ENCODE peak calls at places on chromosome 11, in seven cellular contexts. I, J, W, P, U, A and Z are unnamed samples.

GRCh38 chr11:469684-470667 is 19.9 kb downstream of the PTDSS2 start:
- DNase-seq in J (no peak), W (peak; percentile 59), I (peak; percentile 71), P (peak; percentile 63), A (no peak), U (no peak), Z (peak; percentile 70)

GRCh38 chr11:76657139-76657823 is 13.3 kb downstream of the LRRC32 start:
- DNase-seq in P (no peak), I (no peak), W (no peak), U (no peak), J (no peak), A (no peak), Z (peak; percentile 8)

GRCh38 chr11:15157181-15157580 is 42.5 kb downstream of the INSC start:
- DNase-seq in P (no peak), W (no peak), I (no peak), U (no peak), J (no peak), A (no peak), Z (no peak)

GRCh38 chr11:73760066-73760679 is 701 bp downstream of the RAB6A start:
- DNase-seq in A (no peak), U (peak; percentile 50), I (peak; percentile 59), P (peak; percentile 58), J (peak; percentile 9), W (peak; percentile 53), Z (peak; percentile 71)

GRCh38 chr11:1405186-1406020 is 15.7 kb downstream of the BRSK2 start:
- DNase-seq in U (no peak), I (no peak), A (no peak), P (no peak), J (no peak), W (no peak), Z (no peak)

GRCh38 chr11:69943066-69943465 is 123.8 kb upstream of the FGF3 start:
- DNase-seq in W (no peak), U (no peak), P (no peak), J (no peak), I (no peak), A (no peak), Z (no peak)

GRCh38 chr11:70027451-70027850 is 50.7 kb upstream of the ANO1 start:
- DNase-seq in A (no peak), W (no peak), P (no peak), I (no peak), U (no peak), J (no peak), Z (no peak)

GRCh38 chr11:17526326-17526725 is 17.9 kb downstream of the USH1C start:
- DNase-seq in I (no peak), W (no peak), A (no peak), U (no peak), P (no peak), J (no peak), Z (no peak)

GRCh38 chr11:2554338-2555240 is 109.8 kb downstream of the KCNQ1 start:
- DNase-seq in J (no peak), I (no peak), W (peak; percentile 4), P (no peak), U (peak; percentile 11), A (no peak), Z (peak; percentile 8)

GRCh38 chr11:1912314-1912878 is 7.1 kb upstream of the TNNT3 start:
- DNase-seq in J (no peak), P (no peak), I (no peak), A (no peak), U (peak; percentile 16), W (no peak), Z (no peak)

GRCh38 chr11:61955031-61955415 is 4.9 kb downstream of the BEST1 start:
- DNase-seq in P (peak; percentile 81), U (peak; percentile 70), J (no peak), W (peak; percentile 45), A (no peak), I (peak; percentile 80), Z (peak; percentile 81)

GRCh38 chr11:46969379-46969778 is 32.8 kb downstream of the CSTPP1 start:
- DNase-seq in P (no peak), U (no peak), J (no peak), A (no peak), W (no peak), I (no peak), Z (no peak)

GRCh38 chr11:124339671-124340447 is 19.9 kb upstream of the OR8D2 start:
- DNase-seq in I (no peak), J (no peak), A (no peak), P (no peak), U (no peak), W (no peak), Z (no peak)

GRCh38 chr11:89612111-89612510 is 98.0 kb upstream of the TRIM77 start:
- DNase-seq in U (no peak), P (no peak), A (no peak), J (no peak), W (no peak), I (no peak), Z (no peak)

GRCh38 chr11:19777342-19778102 is 64.9 kb downstream of the NAV2 start:
- DNase-seq in P (no peak), W (peak; percentile 35), J (no peak), A (no peak), U (no peak), I (no peak), Z (no peak)

GRCh38 chr11:58654079-58654907 is 31.8 kb downstream of the CNTF start:
- DNase-seq in A (peak; percentile 55), I (peak; percentile 89), W (peak; percentile 88), P (peak; percentile 52), U (peak; percentile 72), J (peak; percentile 58), Z (peak; percentile 71)

DNA sequence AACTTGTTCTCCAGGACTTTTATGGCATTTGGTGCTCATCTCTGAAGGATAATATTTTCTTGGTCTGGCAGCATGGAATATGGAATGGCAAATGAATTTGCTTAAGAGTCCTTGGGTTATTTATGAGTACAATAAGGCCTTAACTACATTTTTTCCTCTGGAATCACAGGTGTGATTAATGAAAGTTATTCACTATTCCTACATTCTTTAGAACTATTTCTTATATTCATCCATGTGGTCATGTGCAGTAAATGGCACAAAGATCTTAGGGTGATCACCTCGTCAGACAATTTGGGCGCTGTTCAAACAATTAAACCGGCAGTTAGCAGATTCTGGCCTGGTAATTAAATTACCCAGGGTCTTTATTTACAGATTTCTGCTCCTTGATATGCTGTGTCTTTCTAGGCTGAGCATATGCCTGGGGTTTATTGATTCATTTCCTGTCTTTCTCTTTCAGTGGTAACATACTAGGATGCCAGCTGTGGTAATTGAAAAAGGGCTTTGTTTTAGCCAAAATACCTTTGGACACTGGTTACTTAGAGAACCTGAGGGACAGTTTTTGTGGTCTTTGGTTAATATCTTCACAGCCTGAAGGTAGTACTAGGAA is 31.6 kb downstream of the SIK2 start:
- DNase-seq in J (no peak), W (no peak), U (no peak), P (no peak), A (no peak), I (no peak), Z (no peak)
- H3K4me1 ChIP-seq in J (peaks cover 10% of the 10 kb centered on the region), W (peaks cover 34% of the 10 kb centered on the region), U (peaks cover 82% of the 10 kb centered on the region), P (no peaks in the 10 kb centered on the region), A (peaks cover 12% of the 10 kb centered on the region), I (peaks cover 16% of the 10 kb centered on the region), Z (peaks cover 1% of the 10 kb centered on the region)

DNA sequence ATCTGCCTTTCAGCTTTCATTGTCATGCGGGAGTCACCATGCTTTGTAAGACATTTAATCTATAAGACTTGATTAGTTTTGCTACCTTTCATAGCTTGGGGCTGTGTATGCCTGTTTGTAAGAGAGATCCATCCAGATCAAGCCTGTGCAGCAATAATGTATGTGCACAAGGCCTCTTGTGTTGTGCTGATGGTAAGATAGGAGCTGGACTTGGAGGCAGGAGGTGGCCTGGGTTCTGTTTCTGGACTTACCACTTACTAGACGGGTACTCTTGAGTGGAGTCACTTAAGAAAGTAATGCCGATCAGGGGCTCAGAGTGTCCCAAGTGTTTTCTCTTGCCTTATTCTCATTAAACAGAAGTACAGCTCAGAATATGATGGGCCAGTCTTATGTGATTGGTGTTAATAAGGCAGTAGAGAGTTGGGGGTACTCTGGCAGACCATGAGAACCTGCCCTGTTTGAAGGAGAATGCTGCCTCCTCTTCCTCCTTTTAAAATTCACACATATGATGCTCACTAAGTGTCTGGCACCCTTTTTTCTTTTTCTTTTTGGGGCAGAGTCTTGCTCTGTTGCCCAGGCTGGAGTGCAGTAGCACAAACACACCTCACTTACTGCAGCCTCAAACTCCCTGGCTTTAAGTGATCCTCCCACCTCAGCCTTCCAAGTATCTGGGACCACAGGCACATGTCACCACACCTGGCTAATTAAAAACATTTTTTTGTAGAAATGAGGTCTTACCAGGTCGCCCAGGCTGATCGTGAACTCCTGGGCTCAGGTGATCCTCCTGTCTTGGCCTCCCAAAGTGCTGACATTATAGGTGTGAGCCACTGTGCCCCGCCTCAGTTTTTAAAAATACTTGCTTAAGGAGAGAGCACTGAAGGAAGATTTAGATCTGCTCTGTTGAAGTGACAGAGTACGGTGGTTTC is 31.0 kb downstream of the PTPRJ start:
- DNase-seq in P (no peak), A (no peak), J (no peak), U (no peak), I (no peak), W (no peak), Z (no peak)
- H3K4me1 ChIP-seq in P (peaks cover 1% of the 10 kb centered on the region), A (peaks cover 5% of the 10 kb centered on the region), J (peaks cover 91% of the 10 kb centered on the region), U (peaks cover 33% of the 10 kb centered on the region), I (peaks cover 5% of the 10 kb centered on the region), W (peaks cover 10% of the 10 kb centered on the region), Z (no peaks in the 10 kb centered on the region)

DNA sequence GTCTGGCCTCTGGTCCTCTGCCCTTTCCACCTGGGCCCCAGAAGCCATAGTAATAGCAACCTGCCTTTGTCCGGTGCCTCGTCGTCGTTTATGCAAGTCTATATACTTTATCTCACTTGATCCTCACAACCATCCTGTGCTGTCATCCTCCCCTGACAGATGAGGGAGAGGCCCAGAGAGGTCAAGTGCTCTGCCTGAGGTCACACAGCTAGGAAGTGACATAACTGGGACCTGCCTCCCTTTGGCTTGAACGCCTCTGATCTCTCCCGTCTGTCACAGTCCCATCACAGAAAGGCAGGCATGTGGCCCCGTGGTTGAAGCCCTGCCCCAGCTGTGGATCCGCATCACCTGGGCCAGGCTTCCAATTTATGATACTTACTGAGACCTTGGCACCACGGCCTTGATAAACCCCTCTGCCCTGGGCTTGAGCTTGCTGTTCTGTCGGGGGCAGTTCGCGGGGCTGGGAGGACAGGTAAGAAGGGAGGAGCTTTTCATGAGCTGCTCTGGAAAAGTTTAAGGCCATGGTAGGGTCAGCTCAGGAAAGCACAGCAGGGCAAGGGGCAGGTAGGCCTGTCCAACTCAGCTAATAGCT is 247.0 kb downstream of the ST3GAL4 start:
- DNase-seq in W (no peak), P (no peak), A (no peak), J (no peak), I (no peak), U (no peak), Z (no peak)
- H3K4me1 ChIP-seq in W (peaks cover 6% of the 10 kb centered on the region), P (no peaks in the 10 kb centered on the region), A (no peaks in the 10 kb centered on the region), J (no peaks in the 10 kb centered on the region), I (no peaks in the 10 kb centered on the region), U (no peaks in the 10 kb centered on the region), Z (no peaks in the 10 kb centered on the region)

DNA sequence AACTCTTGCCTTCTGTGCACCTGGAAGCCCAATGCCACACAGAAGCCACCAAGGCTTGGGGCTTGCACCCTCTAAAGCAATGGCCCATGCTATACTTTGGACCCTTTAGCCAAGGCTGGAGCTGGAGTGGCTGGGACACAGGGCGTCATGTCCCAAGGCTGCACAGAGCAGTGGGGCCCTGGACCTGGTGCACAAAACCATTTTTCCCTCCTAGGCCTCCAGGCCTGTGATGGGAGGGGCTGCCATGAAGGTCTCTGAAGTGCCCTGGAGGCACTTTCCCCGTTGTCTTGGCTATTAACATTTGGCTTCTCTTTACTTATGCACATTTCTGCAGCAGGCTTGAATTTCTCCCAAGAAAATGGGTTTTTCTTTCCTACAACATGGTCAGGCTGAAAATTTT is 20.6 kb upstream of the TMEM45B start:
- DNase-seq in J (no peak), W (no peak), A (no peak), I (no peak), U (no peak), P (no peak), Z (no peak)
- H3K4me1 ChIP-seq in J (peaks cover 5% of the 10 kb centered on the region), W (no peaks in the 10 kb centered on the region), A (no peaks in the 10 kb centered on the region), I (no peaks in the 10 kb centered on the region), U (no peaks in the 10 kb centered on the region), P (no peaks in the 10 kb centered on the region), Z (no peaks in the 10 kb centered on the region)